ENCODE peak calls at places on chromosomes 13 and 19, in four cellular contexts. K is AG10803, V is cardiac fibroblast, M is brain microvascular endothelial cell. X is an unnamed sample.
A peak's percentile ranks its signal among the peaks of the same experiment; 100 is the strongest.

GRCh38 chr19:56837892-56838679 is 2.4 kb downstream of the PEG3 start:
- DNase-seq in K (no peak), V (no peak), M (peak; percentile 18), X (no peak)

GRCh38 chr13:105587786-105588185 is 947.7 kb downstream of the EFNB2 start:
- DNase-seq in K (no peak), V (peak; percentile 46), M (peak; percentile 71), X (no peak)

GRCh38 chr19:5536337-5536894 is 31.3 kb downstream of the TINCR start:
- DNase-seq in K (peak; percentile 21), V (peak; percentile 26), M (peak; percentile 25), X (no peak)

GRCh38 chr19:15532779-15533521 is 24.6 kb downstream of the CYP4F22 start:
- DNase-seq in K (peak; percentile 5), V (peak; percentile 40), M (no peak), X (no peak)

GRCh38 chr13:53052675-53053074 is 24.1 kb downstream of the OLFM4 start:
- DNase-seq in K (no peak), V (no peak), M (no peak), X (no peak)

GRCh38 chr13:51225034-51225433 is 2.8 kb downstream of the FAM124A start:
- DNase-seq in K (peak; percentile 4), V (peak; percentile 41), M (no peak), X (no peak)

GRCh38 chr13:69857188-69857821 is 250.3 kb upstream of the ATXN8OS start:
- DNase-seq in K (peak; percentile 9), V (peak; percentile 57), M (no peak), X (no peak)

GRCh38 chr19:16915135-16915534 is 26.3 kb downstream of the F2RL3 start:
- DNase-seq in K (no peak), V (no peak), M (no peak), X (no peak)

GRCh38 chr13:44402902-44403719 is 29.5 kb downstream of the SERP2 start:
- DNase-seq in K (no peak), V (no peak), M (no peak), X (no peak)

GRCh38 chr19:48493718-48494515 is 17.7 kb downstream of the LMTK3 start:
- DNase-seq in K (no peak), V (no peak), M (no peak), X (no peak)

DNA sequence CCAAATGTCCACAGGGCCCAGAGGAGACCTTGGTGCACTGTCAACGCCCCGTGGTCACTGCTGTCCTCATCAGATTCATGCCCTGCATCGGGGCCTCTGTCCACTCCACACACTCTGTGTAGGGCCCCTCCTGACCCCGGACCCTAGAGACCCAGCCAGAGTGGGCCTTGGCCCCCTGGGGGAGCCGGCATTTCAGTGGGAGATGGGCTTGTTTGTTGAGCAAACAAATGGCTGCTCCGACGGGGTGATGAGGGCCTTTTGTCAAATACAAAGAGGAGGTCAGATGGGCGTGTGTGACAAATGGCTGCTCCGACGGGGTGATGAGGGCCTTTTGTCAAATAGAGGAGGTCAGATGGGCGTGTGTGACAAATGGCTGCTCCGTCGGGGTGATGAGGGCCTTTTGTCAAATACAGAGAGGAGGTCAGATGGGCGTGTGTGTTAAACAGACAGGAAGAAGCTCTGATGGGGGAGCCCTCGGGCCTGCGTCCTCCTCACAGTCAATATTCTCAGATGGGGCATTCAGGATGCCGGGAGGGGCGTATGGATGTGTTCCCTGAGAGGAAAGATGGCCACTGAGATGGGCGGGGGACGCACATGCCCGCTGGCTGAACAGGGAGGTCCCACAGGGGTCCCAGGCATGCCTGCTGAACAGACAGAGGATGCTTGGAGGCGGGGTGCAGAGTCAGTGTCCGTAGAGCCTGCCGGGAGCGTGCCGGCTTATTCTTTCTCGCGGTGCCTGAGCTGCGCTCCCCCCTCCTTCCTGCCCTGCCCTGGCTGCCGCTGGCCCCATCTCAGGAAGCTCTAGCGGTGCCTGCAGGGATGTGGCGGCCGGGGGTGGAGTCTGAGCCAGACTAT is 36.3 kb downstream of the SMIM24 start:
- DNase-seq in K (no peak), V (peak; percentile 29), M (peak; percentile 60), X (no peak)
- TF ChIP-seq CTCF in K (no peak), V (no peak), M (peak; percentile 7), X (no peak)

GRCh38 chr13:80547885-80548284 is 207.0 kb upstream of the SPRY2 start:
- DNase-seq in K (no peak), V (peak; percentile 50), M (peak; percentile 37), X (no peak)
- H3K4me3 ChIP-seq in K (no peak overlapping the region), V (no peak overlapping the region), M (no peak overlapping the region), X (no peak overlapping the region)

GRCh38 chr19:18408053-18408476 is 10.6 kb upstream of the LRRC25 start:
- DNase-seq in K (no peak), V (no peak), M (no peak), X (no peak)
- TF ChIP-seq CTCF in K (peak; percentile 52), V (peak; percentile 46), M (peak; percentile 64), X (peak; percentile 50)

GRCh38 chr19:55640577-55641375 is at the start of gene ZNF580:
- DNase-seq in K (peak; percentile 69), V (peak; percentile 75), M (peak; percentile 75), X (no peak)

GRCh38 chr19:55641376-55642152 is 762 bp downstream of the ZNF580 start:
- DNase-seq in K (no peak), V (peak; percentile 36), M (no peak), X (no peak)

GRCh38 chr19:55643733-55644116 is 276 bp downstream of the ZNF581 start:
- DNase-seq in K (no peak), V (no peak), M (no peak), X (no peak)

GRCh38 chr19:55643003-55643732 is at the start of gene ZNF581:
- DNase-seq in K (peak; percentile 74), V (peak; percentile 82), M (peak; percentile 65), X (peak; percentile 42)

GRCh38 chr19:55642153-55643002 is 1.1 kb upstream of the ZNF581 start:
- DNase-seq in K (no peak), V (peak; percentile 36), M (no peak), X (no peak)
- H3K4me3 ChIP-seq in K (peak overlapping the region; percentile 70), V (peak overlapping the region; percentile 88), M (peak overlapping the region; percentile 80), X (peak overlapping the region; percentile 87)

GRCh38 chr13:99197257-99197651 is 3.4 kb upstream of the UBAC2 start:
- DNase-seq in K (no peak), V (no peak), M (no peak), X (no peak)

GRCh38 chr13:99199541-99200432 is 867 bp upstream of the UBAC2 start:
- DNase-seq in K (peak; percentile 12), V (peak; percentile 35), M (no peak), X (no peak)

GRCh38 chr13:99193152-99193551 is 7.5 kb upstream of the UBAC2 start:
- DNase-seq in K (no peak), V (no peak), M (no peak), X (no peak)

GRCh38 chr13:99198630-99199029 is 2.0 kb upstream of the UBAC2 start:
- DNase-seq in K (no peak), V (no peak), M (no peak), X (no peak)

GRCh38 chr13:99196466-99197256 is 4.0 kb upstream of the UBAC2 start:
- DNase-seq in K (no peak), V (no peak), M (no peak), X (no peak)
- TF ChIP-seq CTCF in K (peak; percentile 14), V (no peak), M (peak; percentile 27), X (no peak)

GRCh38 chr19:8180018-8180417 is 29.2 kb upstream of the CERS4 start:
- DNase-seq in K (no peak), V (no peak), M (no peak), X (no peak)

DNA sequence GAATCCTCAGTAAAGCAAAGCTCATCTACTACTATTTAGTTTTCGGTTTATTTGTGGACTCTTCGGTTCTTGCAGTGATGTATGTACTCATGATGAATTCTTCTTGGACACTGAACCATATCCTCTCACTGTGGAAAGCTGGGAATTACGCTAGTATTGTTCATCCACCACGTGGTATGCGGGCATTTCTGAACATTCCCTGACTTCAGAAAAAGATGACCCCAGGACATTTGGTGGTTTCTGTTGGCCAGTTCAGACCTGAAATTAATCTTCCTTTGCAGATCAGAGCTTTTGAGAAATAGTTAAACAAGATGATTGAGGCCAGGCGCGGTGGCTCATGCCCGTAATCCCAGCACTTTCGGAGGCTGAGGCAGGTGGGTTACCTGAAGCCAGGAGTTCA is 25.3 kb upstream of the FBN3 start:
- DNase-seq in K (no peak), V (no peak), M (no peak), X (no peak)
- H3K4me3 ChIP-seq in K (no peak overlapping the region), V (no peak overlapping the region), M (no peak overlapping the region), X (no peak overlapping the region)